ENCODE peak calls at places on chromosomes 7 and 10, in eight cellular contexts. M, F, Z, H, T, W, S and X are unnamed samples.

GRCh38 chr10:70461397-70462348 is 16.9 kb upstream of the PALD1 start:
- DNase-seq in M (no peak), F (peak), Z (peak), H (peak), T (peak), W (peak), S (peak), X (no peak)

GRCh38 chr7:14115706-14116105 is 126.2 kb upstream of the ETV1 start:
- DNase-seq in M (no peak), F (no peak), Z (no peak), H (no peak), T (no peak), W (no peak), S (no peak), X (no peak)

GRCh38 chr7:130221746-130222145 is 14.1 kb downstream of the SSMEM1 start:
- DNase-seq in M (no peak), F (no peak), Z (no peak), H (no peak), T (no peak), W (no peak), S (no peak), X (no peak)

GRCh38 chr10:94489976-94490788 is 55.4 kb upstream of the HELLS start:
- DNase-seq in M (no peak), F (no peak), Z (no peak), H (no peak), T (no peak), W (no peak), S (no peak), X (no peak)

GRCh38 chr7:76509931-76510877 is at the start of gene UPK3B:
- DNase-seq in M (no peak), F (peak), Z (peak), H (no peak), T (no peak), W (no peak), S (peak), X (no peak)

GRCh38 chr10:124619802-124620490 is 124.2 kb downstream of the FAM53B start:
- DNase-seq in M (no peak), F (no peak), Z (no peak), H (no peak), T (no peak), W (no peak), S (no peak), X (no peak)

GRCh38 chr7:70215491-70215890 is 617.2 kb downstream of the AUTS2 start:
- DNase-seq in M (no peak), F (peak), Z (peak), H (no peak), T (no peak), W (no peak), S (no peak), X (peak)

GRCh38 chr7:141228482-141228881 is 154.6 kb downstream of the TMEM178B start:
- DNase-seq in M (no peak), F (no peak), Z (no peak), H (no peak), T (no peak), W (no peak), S (no peak), X (no peak)

GRCh38 chr7:22137466-22137865 is 191.8 kb upstream of the CDCA7L start:
- DNase-seq in M (no peak), F (peak), Z (peak), H (no peak), T (no peak), W (no peak), S (no peak), X (peak)